ENCODE peak calls at places on chromosomes 4 and X, in seven cellular contexts. Z is H9, O is IMR-90, T is mesendoderm, P is neuronal stem cell, V is mesenchymal stem cell, E is H1. W is an unnamed sample.

GRCh38 chr4:7041851-7042696 is 1.1 kb upstream of the TADA2B start:
- DNase-seq in P (no peak), V (no peak), E (no peak), Z (peak; percentile 56), O (peak; percentile 55), T (no peak), W (no peak)

GRCh38 chr4:178937130-178937529 is 1494.9 kb upstream of the AGA start:
- DNase-seq in Z (no peak), E (no peak), V (peak; percentile 39), O (no peak), P (no peak), T (peak; percentile 17), W (no peak)

GRCh38 chrX:10159069-10159468 is 2.3 kb downstream of the CLCN4 start:
- DNase-seq in T (peak; percentile 81), P (no peak), E (no peak), O (no peak), V (no peak), Z (no peak), W (no peak)

GRCh38 chrX:123860506-123860840 is 620 bp downstream of the XIAP start:
- DNase-seq in V (peak; percentile 65), E (no peak), O (no peak), P (no peak), T (no peak), Z (no peak), W (peak; percentile 49)

GRCh38 chr4:86432552-86433134 is 72.8 kb upstream of the MAPK10 start:
- DNase-seq in V (no peak), T (no peak), Z (no peak), O (no peak), P (no peak), E (no peak), W (no peak)

GRCh38 chr4:142035556-142035955 is 399.2 kb downstream of the IL15 start:
- DNase-seq in P (no peak), T (no peak), O (peak; percentile 49), E (no peak), Z (no peak), V (no peak), W (no peak)

GRCh38 chrX:136765957-136766356 is 14.8 kb downstream of the ARHGEF6 start:
- DNase-seq in Z (no peak), T (peak; percentile 26), V (no peak), P (no peak), E (no peak), O (no peak), W (no peak)

GRCh38 chr4:94507708-94508107 is 56.0 kb downstream of the PDLIM5 start:
- DNase-seq in P (no peak), V (peak; percentile 92), E (no peak), O (peak; percentile 93), Z (no peak), T (no peak), W (peak; percentile 27)

GRCh38 chr4:57214654-57215411 is 104.6 kb upstream of the IGFBP7 start:
- DNase-seq in T (no peak), Z (no peak), P (no peak), O (no peak), E (no peak), V (no peak), W (peak; percentile 61)

GRCh38 chr4:152860057-152860456 is 76.1 kb upstream of the FHDC1 start:
- DNase-seq in P (no peak), V (no peak), T (peak; percentile 83), O (no peak), Z (no peak), E (no peak), W (peak; percentile 77)

GRCh38 chr4:186342582-186342981 is 76.6 kb downstream of the F11 start:
- DNase-seq in E (no peak), T (no peak), O (no peak), V (no peak), Z (no peak), P (no peak), W (no peak)

GRCh38 chr4:156194896-156195295 is 241.2 kb upstream of the CTSO start:
- DNase-seq in Z (no peak), E (no peak), O (no peak), P (no peak), V (no peak), T (no peak), W (peak; percentile 71)

GRCh38 chr4:156815717-156816319 is 155.8 kb downstream of the PDGFC start:
- DNase-seq in V (no peak), O (no peak), T (no peak), Z (no peak), E (no peak), P (no peak), W (no peak)

GRCh38 chr4:166078383-166078782 is 205.3 kb downstream of the TLL1 start:
- DNase-seq in Z (no peak), P (no peak), V (no peak), O (no peak), T (no peak), E (no peak), W (no peak)

GRCh38 chr4:898869-899555 is 33.1 kb downstream of the GAK start:
- DNase-seq in O (no peak), V (no peak), T (no peak), E (no peak), Z (no peak), P (no peak), W (no peak)

GRCh38 chrX:276588-277171 is 4.5 kb upstream of the PLCXD1 start:
- DNase-seq in T (no peak), E (no peak), V (peak; percentile 80), Z (no peak), P (no peak), O (peak; percentile 76), W (peak; percentile 92)

GRCh38 chrX:34658316-34658715 is 1.2 kb upstream of the TMEM47 start:
- DNase-seq in V (no peak), P (no peak), E (no peak), T (no peak), O (peak; percentile 40), Z (no peak), W (no peak)

GRCh38 chr4:181085584-181085983 is 1157.6 kb upstream of the TENM3 start:
- DNase-seq in E (no peak), Z (no peak), T (no peak), P (no peak), O (no peak), V (no peak), W (no peak)

GRCh38 chr4:101304916-101305315 is 42.4 kb downstream of the PPP3CA start:
- DNase-seq in P (no peak), V (peak; percentile 76), T (peak; percentile 50), Z (no peak), E (no peak), O (peak; percentile 63), W (no peak)

GRCh38 chr4:81632581-81633247 is 161.0 kb upstream of the RASGEF1B start:
- DNase-seq in T (no peak), E (no peak), Z (no peak), P (no peak), O (no peak), V (no peak), W (no peak)

GRCh38 chr4:148854203-148854602 is 412.0 kb upstream of the NR3C2 start:
- DNase-seq in O (no peak), E (no peak), V (no peak), Z (no peak), T (no peak), P (no peak), W (no peak)

GRCh38 chrX:136850441-136851175 is 29.9 kb downstream of the RBMX start:
- DNase-seq in Z (no peak), O (no peak), T (no peak), P (no peak), V (peak; percentile 26), E (no peak), W (no peak)

GRCh38 chr4:39169426-39169825 is 12.9 kb upstream of the WDR19 start:
- DNase-seq in Z (no peak), V (no peak), E (no peak), O (no peak), T (no peak), P (no peak), W (no peak)

GRCh38 chr4:39166177-39166576 is 16.2 kb upstream of the WDR19 start:
- DNase-seq in P (no peak), T (no peak), V (no peak), E (no peak), O (no peak), Z (no peak), W (no peak)

GRCh38 chr4:39166670-39167069 is 15.7 kb upstream of the WDR19 start:
- DNase-seq in O (no peak), V (no peak), E (no peak), Z (no peak), T (no peak), P (no peak), W (no peak)
- H3K18ac ChIP-seq in O (no peak overlapping the region), V (no peak overlapping the region), E (no peak overlapping the region), Z (no peak overlapping the region), T (no peak overlapping the region), P (no peak overlapping the region), W (no peak overlapping the region)

GRCh38 chr4:145271194-145271593 is 90.8 kb upstream of the OTUD4 start:
- DNase-seq in Z (no peak), V (no peak), P (no peak), E (no peak), O (no peak), T (peak; percentile 5), W (no peak)
- H3K18ac ChIP-seq in Z (no peak overlapping the region), V (no peak overlapping the region), P (no peak overlapping the region), E (no peak overlapping the region), O (no peak overlapping the region), T (no peak overlapping the region), W (no peak overlapping the region)

GRCh38 chr4:150211821-150212445 is 133.7 kb downstream of the DCLK2 start:
- DNase-seq in V (peak; percentile 42), T (no peak), O (no peak), E (no peak), Z (no peak), P (no peak), W (peak; percentile 64)
- H3K18ac ChIP-seq in V (no peak overlapping the region), T (no peak overlapping the region), O (peak overlapping the region; percentile 17), E (no peak overlapping the region), Z (no peak overlapping the region), P (no peak overlapping the region), W (no peak overlapping the region)

DNA sequence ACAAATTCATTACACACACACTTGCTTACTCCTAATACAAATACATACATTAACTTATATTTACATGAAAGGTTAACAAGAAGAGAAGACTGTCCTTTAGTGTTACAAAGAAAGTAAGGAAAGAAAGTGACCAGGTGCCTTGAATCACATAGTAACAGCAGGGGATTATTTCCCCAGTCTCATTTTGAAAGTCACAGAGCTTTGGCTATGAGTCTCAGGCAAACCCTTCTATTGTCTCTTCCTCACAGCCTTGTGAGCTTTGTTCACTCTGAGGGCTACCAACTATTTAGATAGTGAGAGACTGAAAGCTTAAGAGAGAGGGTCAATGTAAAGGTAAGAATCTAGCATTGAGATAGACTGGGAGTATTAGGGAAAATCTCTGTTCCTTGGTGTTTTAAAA is 161.6 kb downstream of the NPNT start:
- DNase-seq in E (no peak), O (no peak), T (peak; percentile 34), V (no peak), Z (no peak), P (peak; percentile 18), W (no peak)
- H3K18ac ChIP-seq in E (no peak overlapping the region), O (no peak overlapping the region), T (no peak overlapping the region), V (no peak overlapping the region), Z (no peak overlapping the region), P (no peak overlapping the region), W (no peak overlapping the region)

DNA sequence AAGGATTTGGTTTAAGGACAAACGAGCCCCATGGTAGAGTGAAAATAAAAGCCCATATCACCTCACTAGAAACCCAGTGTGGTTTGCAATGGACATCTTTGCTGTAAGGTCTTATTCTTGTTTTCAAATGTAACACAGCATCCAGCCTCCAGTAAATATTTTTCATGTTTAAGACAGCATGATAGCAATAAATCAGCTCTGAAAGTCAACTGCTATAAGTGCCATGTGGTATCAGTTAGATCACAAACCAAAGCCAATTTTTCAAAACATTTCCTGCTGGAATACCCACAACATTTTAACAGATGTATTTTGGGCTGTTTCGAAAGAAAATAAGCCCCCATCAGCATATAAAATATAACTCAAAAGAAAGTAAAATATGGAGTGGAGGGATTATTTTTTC is 24.0 kb upstream of the SCML1 start:
- DNase-seq in O (no peak), P (no peak), E (no peak), V (no peak), Z (no peak), T (no peak), W (no peak)
- H3K18ac ChIP-seq in O (no peak overlapping the region), P (no peak overlapping the region), E (no peak overlapping the region), V (no peak overlapping the region), Z (no peak overlapping the region), T (no peak overlapping the region), W (no peak overlapping the region)